ENCODE peak calls at places on chromosomes 6 and 20, in four cellular contexts. U is nephron progenitor cell, F is AML-193, W is heart right ventricle. C is an unnamed sample.

GRCh38 chr6:71194730-71195129 is 93.9 kb upstream of the OGFRL1 start:
- DNase-seq in U (no peak), F (no peak), W (no peak), C (no peak)

GRCh38 chr6:134347916-134348805 is 30.2 kb upstream of the SGK1 start:
- DNase-seq in U (no peak), F (no peak), W (no peak), C (no peak)

GRCh38 chr6:42984924-42985475 is 630 bp downstream of the PPP2R5D start:
- DNase-seq in U (peak; percentile 34), F (no peak), W (peak; percentile 29), C (peak; percentile 51)

GRCh38 chr6:170274713-170275560 is 15.9 kb downstream of the DLL1 start:
- DNase-seq in U (no peak), F (no peak), W (no peak), C (no peak)

GRCh38 chr6:22251331-22251730 is 45.5 kb downstream of the PRL start:
- DNase-seq in U (no peak), F (no peak), W (no peak), C (no peak)

GRCh38 chr6:28867078-28867414 is 56.7 kb downstream of the TRIM27 start:
- DNase-seq in U (no peak), F (no peak), W (no peak), C (peak; percentile 80)

GRCh38 chr6:107730106-107730505 is 94.0 kb downstream of the SCML4 start:
- DNase-seq in U (no peak), F (no peak), W (no peak), C (no peak)

GRCh38 chr6:3891889-3892288 is 42.7 kb downstream of the FAM50B start:
- DNase-seq in U (no peak), F (no peak), W (no peak), C (no peak)

GRCh38 chr6:15260099-15260821 is 14.4 kb downstream of the JARID2 start:
- DNase-seq in U (no peak), F (no peak), W (no peak), C (no peak)

GRCh38 chr6:113999284-113999683 is 28.3 kb upstream of the HDAC2 start:
- DNase-seq in U (no peak), F (no peak), W (no peak), C (no peak)

GRCh38 chr6:105398859-105399258 is 4.0 kb downstream of the PREP start:
- DNase-seq in U (no peak), F (no peak), W (no peak), C (no peak)

GRCh38 chr20:61609461-61609860 is 357.4 kb downstream of the CDH4 start:
- DNase-seq in U (no peak), F (no peak), W (no peak), C (no peak)